ENCODE peak calls at places on chromosomes 16 and 17, in eight cellular contexts. H, G, X, I, P, Q, K and W are unnamed samples.

GRCh38 chr17:30117548-30118155 is 1.0 kb downstream of the NSRP1 start:
- DNase-seq in X (no peak), H (peak; percentile 17), I (no peak), Q (no peak), K (no peak), P (no peak), G (no peak), W (no peak)

GRCh38 chr16:28061702-28062101 is 1.8 kb downstream of the GSG1L start:
- DNase-seq in H (no peak), X (no peak), I (no peak), G (no peak), P (no peak), K (no peak), Q (no peak), W (no peak)

GRCh38 chr16:4414187-4414909 is 2.0 kb downstream of the CORO7 start:
- DNase-seq in P (peak; percentile 80), Q (peak; percentile 85), K (no peak), H (no peak), G (no peak), I (peak; percentile 65), X (peak; percentile 96), W (no peak)

GRCh38 chr17:79276824-79277223 is 202.2 kb downstream of the ENGASE start:
- DNase-seq in H (no peak), G (no peak), Q (no peak), P (no peak), X (no peak), K (no peak), I (no peak), W (no peak)

GRCh38 chr17:7915611-7916382 is at the start of gene RNF227:
- DNase-seq in H (peak; percentile 99), K (peak; percentile 97), G (peak; percentile 80), P (peak; percentile 93), X (peak; percentile 86), Q (peak; percentile 91), I (peak; percentile 75), W (peak; percentile 98)

GRCh38 chr16:10262377-10263132 is 80.3 kb upstream of the GRIN2A start:
- DNase-seq in H (no peak), Q (no peak), P (no peak), K (no peak), X (no peak), I (no peak), G (no peak), W (no peak)

GRCh38 chr17:20171741-20172377 is 162.7 kb downstream of the SPECC1 start:
- DNase-seq in H (peak; percentile 43), I (no peak), K (no peak), G (no peak), P (no peak), X (no peak), Q (no peak), W (no peak)

GRCh38 chr16:16780588-16780987 is 401.6 kb downstream of the NPIPA7 start:
- DNase-seq in P (no peak), H (no peak), G (no peak), I (no peak), X (no peak), K (no peak), Q (no peak), W (no peak)

GRCh38 chr16:84514874-84515835 is 10.7 kb upstream of the MEAK7 start:
- DNase-seq in G (no peak), I (peak; percentile 73), H (no peak), Q (peak; percentile 87), P (peak; percentile 80), K (no peak), X (peak; percentile 99), W (peak; percentile 54)

GRCh38 chr17:39553326-39553945 is 54.3 kb downstream of the NEUROD2 start:
- DNase-seq in P (no peak), K (no peak), H (peak; percentile 50), G (no peak), I (no peak), Q (no peak), X (no peak), W (no peak)

GRCh38 chr16:57876210-57876609 is 73.9 kb upstream of the KIFC3 start:
- DNase-seq in X (peak; percentile 6), Q (no peak), G (no peak), H (no peak), I (no peak), K (no peak), P (no peak), W (no peak)

GRCh38 chr17:20172378-20172775 is 163.2 kb downstream of the SPECC1 start:
- DNase-seq in H (no peak), Q (no peak), I (no peak), X (no peak), K (no peak), G (no peak), P (no peak), W (no peak)

GRCh38 chr17:35931794-35932419 is 1.3 kb upstream of the RDM1 start:
- DNase-seq in X (no peak), I (no peak), G (no peak), K (no peak), Q (no peak), P (no peak), H (peak; percentile 90), W (no peak)

GRCh38 chr16:13012591-13012990 is 111.2 kb downstream of the SHISA9 start:
- DNase-seq in Q (no peak), H (no peak), G (no peak), I (no peak), K (no peak), P (no peak), X (no peak), W (peak; percentile 36)

GRCh38 chr16:88478889-88479794 is 26.1 kb downstream of the ZFPM1 start:
- DNase-seq in H (no peak), I (no peak), Q (no peak), X (no peak), P (no peak), K (no peak), G (no peak), W (no peak)

GRCh38 chr17:79624658-79625478 is 14.0 kb upstream of the RBFOX3 start:
- DNase-seq in I (peak; percentile 1), X (no peak), P (no peak), H (no peak), Q (no peak), G (no peak), K (peak; percentile 70), W (no peak)

GRCh38 chr17:64635647-64636305 is 26.3 kb downstream of the SMURF2 start:
- DNase-seq in Q (no peak), G (no peak), K (no peak), X (peak; percentile 71), I (no peak), P (peak; percentile 18), H (peak; percentile 72), W (no peak)

GRCh38 chr17:74952431-74953128 is 16.9 kb downstream of the OTOP3 start:
- DNase-seq in G (no peak), I (no peak), H (no peak), K (no peak), P (no peak), X (no peak), Q (no peak), W (no peak)

GRCh38 chr16:7304257-7304656 is 28.4 kb upstream of the RBFOX1 start:
- DNase-seq in K (no peak), I (no peak), H (no peak), P (no peak), X (no peak), G (no peak), Q (no peak), W (no peak)

GRCh38 chr16:71389330-71389729 is 30.8 kb downstream of the CALB2 start:
- DNase-seq in P (no peak), I (no peak), Q (no peak), X (no peak), H (no peak), K (no peak), G (no peak), W (no peak)

GRCh38 chr16:1533443-1533951 is at the start of gene TMEM204:
- DNase-seq in G (no peak), I (no peak), Q (peak; percentile 53), X (peak; percentile 67), P (peak; percentile 51), H (peak; percentile 85), K (no peak), W (no peak)

GRCh38 chr16:77987772-77988171 is 34.6 kb upstream of the CLEC3A start:
- DNase-seq in H (no peak), G (no peak), Q (no peak), P (no peak), X (no peak), I (no peak), K (no peak), W (no peak)

GRCh38 chr17:13029340-13029739 is 11.5 kb upstream of the ELAC2 start:
- DNase-seq in G (no peak), H (peak; percentile 6), K (no peak), Q (no peak), P (no peak), X (no peak), I (no peak), W (no peak)

GRCh38 chr16:68901910-68902309 is 58.6 kb downstream of the TANGO6 start:
- DNase-seq in Q (no peak), K (no peak), P (no peak), X (no peak), H (peak; percentile 41), G (no peak), I (no peak), W (no peak)

GRCh38 chr17:61431594-61432311 is 20.5 kb upstream of the TBX4 start:
- DNase-seq in G (no peak), P (no peak), I (no peak), H (no peak), Q (no peak), K (no peak), X (no peak), W (no peak)